ENCODE peak calls at places on chromosomes 4 and X, in five cellular contexts. E is H1, Y is GM23248, R is SK-N-MC, P is HCT116. V is an unnamed sample.
A peak's percentile ranks its signal among the peaks of the same experiment; 100 is the strongest.

GRCh38 chr4:96354036-96354712 is 514.3 kb downstream of the PDHA2 start:
- DNase-seq in E (no peak), P (no peak), Y (no peak), R (no peak), V (peak; percentile 17)

GRCh38 chr4:73589887-73590801 is 30.1 kb downstream of the RASSF6 start:
- DNase-seq in R (no peak), E (no peak), Y (no peak), P (no peak), V (peak; percentile 32)

GRCh38 chr4:55435136-55435535 is 39.4 kb downstream of the TMEM165 start:
- DNase-seq in P (no peak), E (no peak), R (no peak), Y (peak; percentile 66), V (peak; percentile 55)

GRCh38 chrX:34849371-34849770 is 93.2 kb upstream of the FAM47B start:
- DNase-seq in P (no peak), E (no peak), Y (peak; percentile 67), R (no peak), V (peak; percentile 56)

GRCh38 chr4:63029380-63029779 is 1379.9 kb downstream of the TECRL start:
- DNase-seq in Y (no peak), E (no peak), R (no peak), P (no peak), V (no peak)

GRCh38 chr4:41069838-41070237 is 144.5 kb downstream of the APBB2 start:
- DNase-seq in R (no peak), Y (no peak), E (no peak), P (no peak), V (no peak)

GRCh38 chrX:19392078-19392477 is 48.4 kb downstream of the PDHA1 start:
- DNase-seq in E (no peak), P (no peak), Y (no peak), R (no peak), V (no peak)

GRCh38 chrX:111869639-111870034 is 6.3 kb upstream of the TRPC5OS start:
- DNase-seq in R (peak; percentile 18), E (peak; percentile 43), P (peak; percentile 16), Y (peak; percentile 55), V (peak; percentile 71)

GRCh38 chrX:115337735-115338134 is 48.2 kb downstream of the LUZP4 start:
- DNase-seq in E (no peak), P (no peak), R (no peak), Y (peak; percentile 80), V (peak; percentile 78)

GRCh38 chrX:130594453-130594916 is 192.7 kb downstream of the RBMX2 start:
- DNase-seq in P (no peak), Y (no peak), E (no peak), R (no peak), V (no peak)

GRCh38 chr4:149631629-149632028 is 184.0 kb downstream of the IQCM start:
- DNase-seq in P (no peak), R (no peak), Y (no peak), E (no peak), V (no peak)

GRCh38 chr4:125735107-125735506 is 420.4 kb downstream of the FAT4 start:
- DNase-seq in R (peak; percentile 22), Y (peak; percentile 89), P (no peak), E (no peak), V (peak; percentile 87)

GRCh38 chr4:126023946-126024345 is 709.2 kb downstream of the FAT4 start:
- DNase-seq in P (no peak), E (no peak), R (no peak), Y (peak; percentile 2), V (peak; percentile 53)

GRCh38 chr4:133775881-133776280 is 425.7 kb downstream of the PABPC4L start:
- DNase-seq in Y (peak; percentile 42), E (no peak), P (no peak), R (no peak), V (peak; percentile 24)

GRCh38 chrX:106611682-106612402 is at the start of gene RADX:
- DNase-seq in R (peak; percentile 73), E (peak; percentile 75), Y (peak; percentile 86), P (peak; percentile 64), V (peak; percentile 75)

GRCh38 chrX:29858714-29859113 is 356.6 kb upstream of the MAGEB2 start:
- DNase-seq in P (no peak), Y (peak; percentile 54), R (no peak), E (no peak), V (peak; percentile 58)

GRCh38 chr4:107500551-107500950 is 219.5 kb downstream of the PAPSS1 start:
- DNase-seq in Y (no peak), R (no peak), P (no peak), E (no peak), V (no peak)

GRCh38 chrX:26511621-26512363 is 295.8 kb downstream of the MAGEB5 start:
- DNase-seq in P (no peak), Y (no peak), E (no peak), R (no peak), V (no peak)

GRCh38 chr4:126727461-126727860 is 905.3 kb upstream of the INTU start:
- DNase-seq in Y (peak; percentile 44), E (no peak), R (no peak), P (no peak), V (peak; percentile 47)

GRCh38 chr4:101678180-101678579 is 112.3 kb upstream of the BANK1 start:
- DNase-seq in E (no peak), Y (peak; percentile 62), R (no peak), P (no peak), V (peak; percentile 27)

GRCh38 chr4:140943887-140944515 is 187.8 kb upstream of the TBC1D9 start:
- DNase-seq in Y (peak; percentile 67), P (no peak), E (no peak), R (no peak), V (peak; percentile 61)

GRCh38 chr4:73452953-73453700 is 17.1 kb downstream of the AFP start:
- DNase-seq in R (no peak), P (no peak), E (no peak), Y (no peak), V (no peak)

GRCh38 chr4:110586137-110586850 is 36.6 kb downstream of the PITX2 start:
- DNase-seq in Y (peak; percentile 87), E (no peak), P (peak; percentile 31), R (peak; percentile 62), V (peak; percentile 68)

GRCh38 chr4:79164961-79165610 is 160.8 kb downstream of the NAA11 start:
- DNase-seq in Y (no peak), P (no peak), R (no peak), E (no peak), V (no peak)

GRCh38 chr4:74287164-74287563 is 21.1 kb upstream of the EPGN start:
- DNase-seq in R (no peak), P (no peak), E (no peak), Y (no peak), V (no peak)

GRCh38 chr4:51894246-51894645 is 51.3 kb downstream of the DCUN1D4 start:
- DNase-seq in E (no peak), Y (peak; percentile 44), P (no peak), R (no peak), V (peak; percentile 33)

GRCh38 chrX:120514236-120514635 is 45.1 kb upstream of the LAMP2 start:
- DNase-seq in E (no peak), R (no peak), P (no peak), Y (peak; percentile 31), V (peak; percentile 27)

GRCh38 chr4:10006236-10006603 is 15.1 kb downstream of the SLC2A9 start:
- DNase-seq in R (no peak), P (no peak), Y (peak; percentile 84), E (no peak), V (peak; percentile 49)

GRCh38 chr4:128060130-128060619 is 937 bp upstream of the LARP1B start:
- DNase-seq in R (no peak), E (peak; percentile 30), Y (peak; percentile 37), P (no peak), V (no peak)

GRCh38 chr4:140243345-140243753 is 89.4 kb upstream of the MAML3 start:
- DNase-seq in P (no peak), R (no peak), E (no peak), Y (no peak), V (no peak)

GRCh38 chr4:769511-769910 is 56.4 kb downstream of the CPLX1 start:
- DNase-seq in P (no peak), E (no peak), R (no peak), Y (no peak), V (no peak)

GRCh38 chr4:181559637-181560036 is 683.6 kb upstream of the TENM3 start:
- DNase-seq in R (no peak), E (no peak), P (no peak), Y (no peak), V (no peak)

GRCh38 chr4:153934689-153935017 is 145.8 kb upstream of the SFRP2 start:
- DNase-seq in R (no peak), Y (peak; percentile 49), P (no peak), E (no peak), V (peak; percentile 21)

GRCh38 chr4:168751263-168752225 is 254.7 kb downstream of the PALLD start:
- DNase-seq in P (no peak), R (no peak), E (no peak), Y (peak; percentile 80), V (peak; percentile 77)

DNA sequence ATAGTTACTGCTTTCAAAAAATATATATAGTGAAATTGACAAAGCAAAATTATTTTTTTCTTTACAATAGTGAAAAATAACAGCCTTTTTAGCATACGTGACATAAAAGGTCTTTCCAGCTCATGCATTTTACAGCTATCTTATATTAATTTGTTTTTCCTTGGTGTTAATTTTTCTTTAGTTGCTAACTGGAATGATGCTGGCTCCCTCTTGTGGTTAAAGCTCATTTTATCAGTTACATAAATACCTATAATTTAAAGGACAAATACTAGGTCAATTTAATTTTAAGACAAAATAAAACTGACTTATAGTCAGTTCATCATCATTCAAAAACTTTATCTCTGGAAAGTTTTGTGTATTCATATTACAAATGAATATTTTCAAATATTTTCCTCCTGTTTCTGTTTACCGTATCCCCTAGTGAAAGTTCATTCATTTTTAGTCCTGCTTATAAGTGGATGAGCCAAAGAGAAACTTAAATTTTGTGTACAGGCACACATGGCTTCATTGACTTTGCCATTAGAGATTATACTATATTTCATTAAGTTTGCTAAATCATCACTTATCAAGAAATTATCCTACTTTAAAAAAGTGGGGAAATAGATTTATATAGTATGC is 9.9 kb upstream of the ANAPC4 start:
- DNase-seq in E (no peak), R (no peak), Y (peak; percentile 52), P (no peak), V (peak; percentile 77)
- H3K9ac ChIP-seq in E (no peak overlapping the region), R (no peak overlapping the region), Y (no peak overlapping the region), P (no peak overlapping the region), V (no peak overlapping the region)

GRCh38 chr4:28682872-28683271 is 1822.2 kb downstream of the STIM2 start:
- DNase-seq in Y (no peak), R (no peak), E (no peak), P (no peak), V (no peak)
- H3K9me3 ChIP-seq in Y (no peaks in the 10 kb centered on the region), R (no peaks in the 10 kb centered on the region), E (no peaks in the 10 kb centered on the region), P (no peaks in the 10 kb centered on the region), V (no peaks in the 10 kb centered on the region)

GRCh38 chr4:36333303-36333877 is 52.0 kb downstream of the DTHD1 start:
- DNase-seq in P (no peak), Y (no peak), R (no peak), E (no peak), V (no peak)
- H3K4me3 ChIP-seq in P (no peak overlapping the region), Y (no peak overlapping the region), R (no peak overlapping the region), E (no peak overlapping the region), V (no peak overlapping the region)

GRCh38 chrX:12891167-12891566 is 15.3 kb upstream of the TLR8 start:
- DNase-seq in P (no peak), R (no peak), E (no peak), Y (no peak), V (no peak)

GRCh38 chrX:12887141-12887540 is 19.3 kb upstream of the TLR8 start:
- DNase-seq in E (no peak), Y (no peak), R (no peak), P (no peak), V (no peak)

GRCh38 chrX:12891915-12892506 is 14.4 kb upstream of the TLR8 start:
- DNase-seq in E (no peak), P (no peak), Y (no peak), R (no peak), V (no peak)

GRCh38 chrX:12887767-12888166 is 18.7 kb upstream of the TLR8 start:
- DNase-seq in R (no peak), P (no peak), E (no peak), Y (no peak), V (no peak)

GRCh38 chrX:12890467-12890866 is 16.0 kb upstream of the TLR8 start:
- DNase-seq in P (no peak), Y (no peak), E (no peak), R (no peak), V (peak; percentile 52)
- H3K9ac ChIP-seq in P (no peak overlapping the region), Y (no peak overlapping the region), E (no peak overlapping the region), R (no peak overlapping the region), V (no peak overlapping the region)

V was measured in adipocyte.